ENCODE peak calls at places on chromosome 7, in five cellular contexts. One of them, this sample, is unnamed.

GRCh38 chr7:81833401-81833800 is 63.6 kb upstream of the HGF start:
- DNase-seq in lower leg skin: no peak
- DNase-seq in sigmoid colon: no peak
- DNase-seq in NB4: no peak
- DNase-seq in spleen: no peak
- DNase-seq in this sample: no peak

GRCh38 chr7:132298782-132299181 is 277.5 kb downstream of the PLXNA4 start:
- DNase-seq in lower leg skin: no peak
- DNase-seq in sigmoid colon: no peak
- DNase-seq in NB4: no peak
- DNase-seq in spleen: no peak
- DNase-seq in this sample: no peak

GRCh38 chr7:77838929-77839491 is 40.4 kb downstream of the PHTF2 start:
- DNase-seq in lower leg skin: no peak
- DNase-seq in sigmoid colon: no peak
- DNase-seq in NB4: no peak
- DNase-seq in spleen: no peak
- DNase-seq in this sample: no peak

GRCh38 chr7:46146454-46147255 is 225.6 kb upstream of the IGFBP3 start:
- DNase-seq in lower leg skin: no peak
- DNase-seq in sigmoid colon: no peak
- DNase-seq in NB4: no peak
- DNase-seq in spleen: no peak
- DNase-seq in this sample: no peak

GRCh38 chr7:155369-156000 is 36.9 kb upstream of the FAM20C start:
- DNase-seq in lower leg skin: no peak
- DNase-seq in sigmoid colon: no peak
- DNase-seq in NB4: no peak
- DNase-seq in spleen: peak
- DNase-seq in this sample: no peak

GRCh38 chr7:50554431-50554830 is 10.8 kb downstream of the DDC start:
- DNase-seq in lower leg skin: no peak
- DNase-seq in sigmoid colon: no peak
- DNase-seq in NB4: no peak
- DNase-seq in spleen: no peak
- DNase-seq in this sample: no peak

GRCh38 chr7:96184783-96185182 is 137.1 kb downstream of the SLC25A13 start:
- DNase-seq in lower leg skin: no peak
- DNase-seq in sigmoid colon: no peak
- DNase-seq in NB4: no peak
- DNase-seq in spleen: no peak
- DNase-seq in this sample: no peak

GRCh38 chr7:129719980-129720732 is 108.6 kb downstream of the NRF1 start:
- DNase-seq in lower leg skin: no peak
- DNase-seq in sigmoid colon: no peak
- DNase-seq in NB4: peak
- DNase-seq in spleen: no peak
- DNase-seq in this sample: peak

GRCh38 chr7:73717991-73718405 is 1.5 kb downstream of the STX1A start:
- DNase-seq in lower leg skin: no peak
- DNase-seq in sigmoid colon: no peak
- DNase-seq in NB4: peak
- DNase-seq in spleen: peak
- DNase-seq in this sample: peak

GRCh38 chr7:75960372-75960771 is 34.0 kb downstream of the TMEM120A start:
- DNase-seq in lower leg skin: no peak
- DNase-seq in sigmoid colon: no peak
- DNase-seq in NB4: no peak
- DNase-seq in spleen: no peak
- DNase-seq in this sample: no peak

GRCh38 chr7:73856941-73857340 is 4.0 kb upstream of the TMEM270 start:
- DNase-seq in lower leg skin: no peak
- DNase-seq in sigmoid colon: no peak
- DNase-seq in NB4: no peak
- DNase-seq in spleen: peak
- DNase-seq in this sample: no peak

GRCh38 chr7:25075459-25075858 is 49.6 kb downstream of the CYCS start:
- DNase-seq in lower leg skin: no peak
- DNase-seq in sigmoid colon: no peak
- DNase-seq in NB4: no peak
- DNase-seq in spleen: no peak
- DNase-seq in this sample: no peak

GRCh38 chr7:97694355-97694754 is 37.5 kb upstream of the TAC1 start:
- DNase-seq in lower leg skin: no peak
- DNase-seq in sigmoid colon: no peak
- DNase-seq in NB4: no peak
- DNase-seq in spleen: no peak
- DNase-seq in this sample: no peak

GRCh38 chr7:155291045-155291530 is 6.6 kb upstream of the INSIG1 start:
- DNase-seq in lower leg skin: no peak
- DNase-seq in sigmoid colon: no peak
- DNase-seq in NB4: peak
- DNase-seq in spleen: no peak
- DNase-seq in this sample: peak

GRCh38 chr7:29495618-29496017 is 68.0 kb upstream of the PRR15 start:
- DNase-seq in lower leg skin: no peak
- DNase-seq in sigmoid colon: no peak
- DNase-seq in NB4: no peak
- DNase-seq in spleen: no peak
- DNase-seq in this sample: no peak

GRCh38 chr7:94698275-94698674 is 42.3 kb upstream of the SGCE start:
- DNase-seq in lower leg skin: no peak
- DNase-seq in sigmoid colon: no peak
- DNase-seq in NB4: no peak
- DNase-seq in spleen: no peak
- DNase-seq in this sample: no peak

GRCh38 chr7:452230-452751 is 67.4 kb downstream of the PDGFA start:
- DNase-seq in lower leg skin: no peak
- DNase-seq in sigmoid colon: no peak
- DNase-seq in NB4: no peak
- DNase-seq in spleen: peak
- DNase-seq in this sample: no peak

GRCh38 chr7:100974021-100974420 is 4.7 kb downstream of the MUC12 start:
- DNase-seq in lower leg skin: no peak
- DNase-seq in sigmoid colon: no peak
- DNase-seq in NB4: no peak
- DNase-seq in spleen: no peak
- DNase-seq in this sample: no peak

GRCh38 chr7:77811895-77812685 is 13.5 kb downstream of the PHTF2 start:
- DNase-seq in lower leg skin: no peak
- DNase-seq in sigmoid colon: no peak
- DNase-seq in NB4: no peak
- DNase-seq in spleen: no peak
- DNase-seq in this sample: no peak

GRCh38 chr7:154419344-154419743 is 367.1 kb downstream of the DPP6 start:
- DNase-seq in lower leg skin: no peak
- DNase-seq in sigmoid colon: no peak
- DNase-seq in NB4: no peak
- DNase-seq in spleen: no peak
- DNase-seq in this sample: no peak

GRCh38 chr7:27735165-27735564 is 4.8 kb upstream of the TAX1BP1 start:
- DNase-seq in lower leg skin: no peak
- DNase-seq in sigmoid colon: no peak
- DNase-seq in NB4: no peak
- DNase-seq in spleen: no peak
- DNase-seq in this sample: no peak

GRCh38 chr7:39465055-39465929 is 100.9 kb upstream of the YAE1 start:
- DNase-seq in lower leg skin: peak
- DNase-seq in sigmoid colon: no peak
- DNase-seq in NB4: peak
- DNase-seq in spleen: no peak
- DNase-seq in this sample: peak

GRCh38 chr7:90178592-90179279 is 24.5 kb downstream of the STEAP1 start:
- DNase-seq in lower leg skin: no peak
- DNase-seq in sigmoid colon: no peak
- DNase-seq in NB4: peak
- DNase-seq in spleen: no peak
- DNase-seq in this sample: no peak

GRCh38 chr7:90455163-90456030 is 14.0 kb upstream of the PTTG1IP2 start:
- DNase-seq in lower leg skin: no peak
- DNase-seq in sigmoid colon: no peak
- DNase-seq in NB4: peak
- DNase-seq in spleen: no peak
- DNase-seq in this sample: peak

DNA sequence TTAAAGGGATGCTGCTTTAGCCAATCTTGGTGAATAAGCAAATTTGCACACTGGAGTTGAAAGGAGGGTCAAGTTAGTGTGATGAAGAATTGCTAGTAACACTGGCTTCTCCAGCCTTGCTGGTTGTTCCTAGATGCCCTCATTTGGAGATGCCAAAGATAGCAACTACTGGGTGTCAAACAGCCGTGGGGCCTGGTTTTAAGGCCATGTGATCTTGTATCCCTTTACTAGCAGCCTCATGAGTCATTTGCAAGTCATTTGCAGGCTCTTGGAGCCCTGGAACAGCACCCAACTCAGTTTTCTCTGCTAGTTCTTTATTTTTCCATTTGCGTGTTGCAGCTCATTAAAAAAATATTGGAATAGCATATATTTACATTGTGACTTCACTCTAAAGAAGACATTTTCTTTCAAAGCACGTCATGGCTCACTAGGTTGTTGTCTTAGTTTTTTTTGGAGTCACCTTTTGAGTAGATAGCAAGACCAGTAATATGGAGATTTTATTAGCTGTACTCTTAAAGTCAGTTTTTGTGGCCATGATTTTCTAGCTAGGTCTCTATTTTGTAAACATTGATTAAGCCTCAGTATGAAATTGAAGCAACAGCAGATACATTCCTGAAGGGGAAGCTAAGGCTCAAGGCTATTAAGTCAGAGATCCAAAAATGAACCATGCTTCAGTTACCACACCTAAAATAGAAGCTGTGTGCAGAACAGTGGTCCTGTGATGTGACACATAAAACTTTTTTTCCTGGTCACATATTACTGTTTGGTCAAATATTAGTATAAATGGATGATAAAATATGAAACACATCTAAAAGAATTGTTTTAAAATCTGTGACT is 1.3 kb downstream of the LSMEM1 start:
- DNase-seq in lower leg skin: peak
- DNase-seq in sigmoid colon: peak
- DNase-seq in NB4: peak
- DNase-seq in spleen: no peak
- DNase-seq in this sample: peak
- TF ChIP-seq POLR2A in lower leg skin: no peak
- TF ChIP-seq POLR2A in sigmoid colon: no peak
- TF ChIP-seq POLR2A in NB4: no peak
- TF ChIP-seq POLR2A in spleen: no peak
- TF ChIP-seq POLR2A in this sample: no peak

GRCh38 chr7:134789967-134790685 is 10.7 kb downstream of the CALD1 start:
- DNase-seq in lower leg skin: peak
- DNase-seq in sigmoid colon: peak
- DNase-seq in NB4: no peak
- DNase-seq in spleen: no peak
- DNase-seq in this sample: no peak
- TF ChIP-seq POLR2A in lower leg skin: no peak
- TF ChIP-seq POLR2A in sigmoid colon: no peak
- TF ChIP-seq POLR2A in NB4: no peak
- TF ChIP-seq POLR2A in spleen: no peak
- TF ChIP-seq POLR2A in this sample: no peak

DNA sequence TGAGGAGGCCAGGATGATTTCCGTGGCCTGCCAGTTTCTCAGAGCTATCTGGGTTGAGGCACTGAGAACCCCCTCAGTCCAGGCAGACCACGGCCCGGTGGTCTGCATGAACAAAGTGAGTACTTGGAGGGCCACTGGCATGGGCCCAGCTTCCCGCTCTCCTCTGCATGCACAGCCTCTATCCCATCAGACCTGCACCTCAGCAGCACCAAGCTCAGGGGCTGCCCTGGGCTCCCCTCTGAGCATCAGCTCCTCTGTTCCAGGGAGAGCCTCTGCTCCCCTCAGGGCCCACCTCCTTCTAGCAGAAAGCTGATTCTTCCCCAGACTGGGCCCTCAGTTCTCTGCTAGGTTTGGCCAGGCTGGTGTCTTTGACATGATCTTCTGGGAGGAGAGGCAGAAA is 469.9 kb downstream of the DNAJB6 start:
- DNase-seq in lower leg skin: no peak
- DNase-seq in sigmoid colon: no peak
- DNase-seq in NB4: no peak
- DNase-seq in spleen: no peak
- DNase-seq in this sample: no peak
- TF ChIP-seq POLR2A in lower leg skin: no peak
- TF ChIP-seq POLR2A in sigmoid colon: no peak
- TF ChIP-seq POLR2A in NB4: no peak
- TF ChIP-seq POLR2A in spleen: no peak
- TF ChIP-seq POLR2A in this sample: no peak

GRCh38 chr7:124929467-124930172 is at the start of gene POT1:
- DNase-seq in lower leg skin: peak
- DNase-seq in sigmoid colon: peak
- DNase-seq in NB4: peak
- DNase-seq in spleen: peak
- DNase-seq in this sample: peak
- TF ChIP-seq POLR2A in lower leg skin: no peak
- TF ChIP-seq POLR2A in sigmoid colon: no peak
- TF ChIP-seq POLR2A in NB4: peak
- TF ChIP-seq POLR2A in spleen: no peak
- TF ChIP-seq POLR2A in this sample: peak

GRCh38 chr7:106279425-106280182 is 5.2 kb downstream of the NAMPT start:
- DNase-seq in lower leg skin: no peak
- DNase-seq in sigmoid colon: no peak
- DNase-seq in NB4: peak
- DNase-seq in spleen: no peak
- DNase-seq in this sample: no peak
- TF ChIP-seq POLR2A in lower leg skin: no peak
- TF ChIP-seq POLR2A in sigmoid colon: no peak
- TF ChIP-seq POLR2A in NB4: no peak
- TF ChIP-seq POLR2A in spleen: no peak
- TF ChIP-seq POLR2A in this sample: no peak

GRCh38 chr7:151083071-151083823 is at the start of gene TMUB1:
- DNase-seq in lower leg skin: peak
- DNase-seq in sigmoid colon: peak
- DNase-seq in NB4: peak
- DNase-seq in spleen: peak
- DNase-seq in this sample: peak
- TF ChIP-seq POLR2A in lower leg skin: no peak
- TF ChIP-seq POLR2A in sigmoid colon: no peak
- TF ChIP-seq POLR2A in NB4: peak
- TF ChIP-seq POLR2A in spleen: no peak
- TF ChIP-seq POLR2A in this sample: no peak

This sample was measured in erythroblast.